ENCODE peak calls at places on chromosome 1, in ten cellular contexts. One of them, this sample, is unnamed.

GRCh38 chr1:235045034-235045690 is 83.5 kb downstream of the TOMM20 start:
- DNase-seq in body of pancreas: no peak
- DNase-seq in PC-9: no peak
- DNase-seq in bronchial epithelial cell: no peak
- DNase-seq in lower lobe of right lung: peak; percentile 27
- DNase-seq in heart left ventricle: no peak
- DNase-seq in tibial artery: no peak
- DNase-seq in BJ: no peak
- DNase-seq in AG09309: no peak
- DNase-seq in kidney epithelial cell: no peak
- DNase-seq in this sample: no peak

GRCh38 chr1:1083181-1084027 is 9.3 kb upstream of the RNF223 start:
- DNase-seq in bronchial epithelial cell: no peak
- DNase-seq in BJ: no peak
- DNase-seq in heart left ventricle: peak; percentile 17
- DNase-seq in PC-9: no peak
- DNase-seq in tibial artery: peak; percentile 17
- DNase-seq in lower lobe of right lung: peak; percentile 42
- DNase-seq in kidney epithelial cell: no peak
- DNase-seq in body of pancreas: no peak
- DNase-seq in AG09309: no peak
- DNase-seq in this sample: no peak

GRCh38 chr1:162854245-162854860 is 6.6 kb downstream of the CCDC190 start:
- DNase-seq in kidney epithelial cell: no peak
- DNase-seq in heart left ventricle: peak; percentile 52
- DNase-seq in tibial artery: peak; percentile 54
- DNase-seq in body of pancreas: peak; percentile 73
- DNase-seq in BJ: peak; percentile 19
- DNase-seq in lower lobe of right lung: peak; percentile 50
- DNase-seq in bronchial epithelial cell: peak; percentile 77
- DNase-seq in PC-9: peak; percentile 60
- DNase-seq in AG09309: peak; percentile 28
- DNase-seq in this sample: peak; percentile 65

GRCh38 chr1:94792876-94793605 is 27.1 kb upstream of the SLC44A3 start:
- DNase-seq in kidney epithelial cell: no peak
- DNase-seq in lower lobe of right lung: no peak
- DNase-seq in PC-9: no peak
- DNase-seq in AG09309: peak; percentile 66
- DNase-seq in bronchial epithelial cell: no peak
- DNase-seq in tibial artery: peak; percentile 55
- DNase-seq in body of pancreas: no peak
- DNase-seq in BJ: peak; percentile 84
- DNase-seq in heart left ventricle: no peak
- DNase-seq in this sample: no peak

GRCh38 chr1:12314328-12314903 is 84.6 kb downstream of the VPS13D start:
- DNase-seq in AG09309: no peak
- DNase-seq in body of pancreas: no peak
- DNase-seq in tibial artery: no peak
- DNase-seq in lower lobe of right lung: no peak
- DNase-seq in kidney epithelial cell: no peak
- DNase-seq in BJ: no peak
- DNase-seq in bronchial epithelial cell: peak; percentile 10
- DNase-seq in PC-9: no peak
- DNase-seq in heart left ventricle: no peak
- DNase-seq in this sample: no peak

GRCh38 chr1:230087722-230088115 is 20.7 kb downstream of the GALNT2 start:
- DNase-seq in lower lobe of right lung: no peak
- DNase-seq in bronchial epithelial cell: no peak
- DNase-seq in PC-9: no peak
- DNase-seq in body of pancreas: no peak
- DNase-seq in BJ: no peak
- DNase-seq in tibial artery: no peak
- DNase-seq in AG09309: no peak
- DNase-seq in kidney epithelial cell: no peak
- DNase-seq in heart left ventricle: no peak
- DNase-seq in this sample: no peak

GRCh38 chr1:154407866-154408777 is 3.0 kb downstream of the IL6R start:
- DNase-seq in AG09309: no peak
- DNase-seq in PC-9: no peak
- DNase-seq in tibial artery: no peak
- DNase-seq in kidney epithelial cell: no peak
- DNase-seq in BJ: no peak
- DNase-seq in bronchial epithelial cell: no peak
- DNase-seq in lower lobe of right lung: peak; percentile 40
- DNase-seq in heart left ventricle: no peak
- DNase-seq in body of pancreas: peak; percentile 25
- DNase-seq in this sample: peak; percentile 56

GRCh38 chr1:74674278-74675048 is 871 bp upstream of the ERICH3 start:
- DNase-seq in AG09309: no peak
- DNase-seq in body of pancreas: no peak
- DNase-seq in kidney epithelial cell: no peak
- DNase-seq in PC-9: no peak
- DNase-seq in heart left ventricle: no peak
- DNase-seq in lower lobe of right lung: no peak
- DNase-seq in bronchial epithelial cell: no peak
- DNase-seq in tibial artery: no peak
- DNase-seq in BJ: no peak
- DNase-seq in this sample: no peak

GRCh38 chr1:187654635-187655034 is 825.9 kb downstream of the PLA2G4A start:
- DNase-seq in kidney epithelial cell: no peak
- DNase-seq in body of pancreas: no peak
- DNase-seq in lower lobe of right lung: no peak
- DNase-seq in BJ: no peak
- DNase-seq in AG09309: no peak
- DNase-seq in PC-9: no peak
- DNase-seq in bronchial epithelial cell: peak; percentile 38
- DNase-seq in tibial artery: no peak
- DNase-seq in heart left ventricle: no peak
- DNase-seq in this sample: no peak

GRCh38 chr1:116404699-116405098 is 31.7 kb downstream of the ATP1A1 start:
- DNase-seq in AG09309: no peak
- DNase-seq in body of pancreas: no peak
- DNase-seq in BJ: no peak
- DNase-seq in lower lobe of right lung: no peak
- DNase-seq in tibial artery: no peak
- DNase-seq in heart left ventricle: no peak
- DNase-seq in kidney epithelial cell: no peak
- DNase-seq in PC-9: no peak
- DNase-seq in bronchial epithelial cell: peak; percentile 96
- DNase-seq in this sample: no peak

DNA sequence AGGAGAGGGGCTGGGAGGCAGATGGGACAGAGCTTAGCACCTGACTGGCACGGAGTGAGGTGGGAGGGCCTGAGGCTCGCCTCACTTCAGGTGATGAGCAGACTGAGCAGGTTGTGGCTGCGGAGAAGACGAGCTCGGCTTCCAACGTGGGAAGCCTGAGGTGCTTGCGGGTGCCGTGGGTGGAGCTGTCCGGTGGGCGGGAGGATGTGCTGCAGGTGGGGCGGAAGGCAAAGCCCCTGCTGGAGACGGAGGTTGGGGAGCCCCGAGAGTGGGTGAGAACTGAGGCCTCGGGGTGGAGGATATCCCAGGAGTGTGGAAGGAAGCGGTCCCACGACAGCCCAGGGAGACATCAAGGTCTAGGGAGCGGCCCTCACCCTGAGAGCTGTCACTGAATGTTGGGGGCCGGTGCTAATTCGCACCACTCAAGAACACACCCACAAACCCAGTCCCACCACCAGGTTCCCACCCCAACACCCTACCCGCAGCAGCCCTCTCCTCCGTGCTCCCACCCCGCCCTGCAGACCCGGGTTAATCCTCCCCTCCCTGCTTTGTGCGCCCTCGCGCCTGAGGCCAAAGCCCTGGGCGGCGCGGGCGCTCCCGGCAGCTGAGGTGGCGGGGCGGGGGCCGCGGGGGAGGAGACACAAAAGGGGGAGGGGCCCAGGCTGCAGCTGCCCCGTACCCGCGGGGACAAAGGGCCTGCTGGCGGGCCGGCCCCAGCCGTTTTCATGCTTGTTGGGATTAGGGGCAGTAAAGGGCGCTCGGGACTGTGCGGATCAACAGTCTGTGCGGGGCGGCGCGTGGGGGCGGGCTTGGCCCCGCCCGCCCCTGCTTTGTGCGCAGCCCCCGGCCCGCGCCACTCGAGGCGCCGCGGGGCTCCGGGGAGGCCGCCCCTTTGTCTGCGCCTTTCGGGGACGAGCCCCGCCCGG is 11.2 kb downstream of the C1orf216 start:
- DNase-seq in AG09309: no peak
- DNase-seq in PC-9: peak; percentile 47
- DNase-seq in kidney epithelial cell: no peak
- DNase-seq in heart left ventricle: no peak
- DNase-seq in tibial artery: no peak
- DNase-seq in bronchial epithelial cell: no peak
- DNase-seq in body of pancreas: peak; percentile 32
- DNase-seq in BJ: no peak
- DNase-seq in lower lobe of right lung: no peak
- DNase-seq in this sample: no peak
- H3K4me3 ChIP-seq in AG09309: peak overlapping the region; percentile 47
- H3K4me3 ChIP-seq in PC-9: peak overlapping the region; percentile 42
- H3K4me3 ChIP-seq in kidney epithelial cell: peak overlapping the region; percentile 41
- H3K4me3 ChIP-seq in heart left ventricle: peak overlapping the region; percentile 34
- H3K4me3 ChIP-seq in tibial artery: peak overlapping the region; percentile 28
- H3K4me3 ChIP-seq in bronchial epithelial cell: peak overlapping the region; percentile 14
- H3K4me3 ChIP-seq in body of pancreas: no peak overlapping the region
- H3K4me3 ChIP-seq in BJ: peak overlapping the region; percentile 46
- H3K4me3 ChIP-seq in lower lobe of right lung: peak overlapping the region; percentile 50
- H3K4me3 ChIP-seq in this sample: no peak overlapping the region

GRCh38 chr1:22039594-22040347 is 12.7 kb upstream of the CDC42 start:
- DNase-seq in heart left ventricle: peak; percentile 75
- DNase-seq in kidney epithelial cell: no peak
- DNase-seq in body of pancreas: peak; percentile 77
- DNase-seq in AG09309: no peak
- DNase-seq in bronchial epithelial cell: peak; percentile 73
- DNase-seq in PC-9: peak; percentile 66
- DNase-seq in lower lobe of right lung: peak; percentile 87
- DNase-seq in BJ: no peak
- DNase-seq in tibial artery: peak; percentile 43
- DNase-seq in this sample: no peak
- TF ChIP-seq CTCF in heart left ventricle: no peak
- TF ChIP-seq CTCF in kidney epithelial cell: no peak
- TF ChIP-seq CTCF in body of pancreas: no peak
- TF ChIP-seq CTCF in AG09309: no peak
- TF ChIP-seq CTCF in bronchial epithelial cell: peak; percentile 8
- TF ChIP-seq CTCF in PC-9: no peak
- TF ChIP-seq CTCF in lower lobe of right lung: no peak
- TF ChIP-seq CTCF in BJ: peak; percentile 5
- TF ChIP-seq CTCF in tibial artery: no peak
- TF ChIP-seq CTCF in this sample: no peak

GRCh38 chr1:109299087-109299983 is 7.5 kb downstream of the MYBPHL start:
- DNase-seq in AG09309: peak; percentile 54
- DNase-seq in heart left ventricle: peak; percentile 88
- DNase-seq in body of pancreas: peak; percentile 28
- DNase-seq in bronchial epithelial cell: peak; percentile 77
- DNase-seq in PC-9: peak; percentile 42
- DNase-seq in kidney epithelial cell: peak; percentile 44
- DNase-seq in BJ: peak; percentile 61
- DNase-seq in tibial artery: no peak
- DNase-seq in lower lobe of right lung: no peak
- DNase-seq in this sample: peak; percentile 27

GRCh38 chr1:109300650-109301151 is 6.1 kb downstream of the MYBPHL start:
- DNase-seq in kidney epithelial cell: no peak
- DNase-seq in tibial artery: no peak
- DNase-seq in heart left ventricle: no peak
- DNase-seq in body of pancreas: no peak
- DNase-seq in AG09309: no peak
- DNase-seq in BJ: no peak
- DNase-seq in lower lobe of right lung: no peak
- DNase-seq in bronchial epithelial cell: no peak
- DNase-seq in PC-9: no peak
- DNase-seq in this sample: no peak

GRCh38 chr1:109299984-109300343 is 6.8 kb downstream of the MYBPHL start:
- DNase-seq in lower lobe of right lung: no peak
- DNase-seq in tibial artery: no peak
- DNase-seq in body of pancreas: no peak
- DNase-seq in bronchial epithelial cell: no peak
- DNase-seq in BJ: no peak
- DNase-seq in PC-9: no peak
- DNase-seq in kidney epithelial cell: no peak
- DNase-seq in AG09309: no peak
- DNase-seq in heart left ventricle: no peak
- DNase-seq in this sample: no peak

GRCh38 chr1:109296782-109297181 is 10.0 kb downstream of the MYBPHL start:
- DNase-seq in AG09309: no peak
- DNase-seq in BJ: no peak
- DNase-seq in heart left ventricle: no peak
- DNase-seq in tibial artery: no peak
- DNase-seq in body of pancreas: no peak
- DNase-seq in PC-9: no peak
- DNase-seq in bronchial epithelial cell: peak; percentile 64
- DNase-seq in kidney epithelial cell: no peak
- DNase-seq in lower lobe of right lung: no peak
- DNase-seq in this sample: no peak

DNA sequence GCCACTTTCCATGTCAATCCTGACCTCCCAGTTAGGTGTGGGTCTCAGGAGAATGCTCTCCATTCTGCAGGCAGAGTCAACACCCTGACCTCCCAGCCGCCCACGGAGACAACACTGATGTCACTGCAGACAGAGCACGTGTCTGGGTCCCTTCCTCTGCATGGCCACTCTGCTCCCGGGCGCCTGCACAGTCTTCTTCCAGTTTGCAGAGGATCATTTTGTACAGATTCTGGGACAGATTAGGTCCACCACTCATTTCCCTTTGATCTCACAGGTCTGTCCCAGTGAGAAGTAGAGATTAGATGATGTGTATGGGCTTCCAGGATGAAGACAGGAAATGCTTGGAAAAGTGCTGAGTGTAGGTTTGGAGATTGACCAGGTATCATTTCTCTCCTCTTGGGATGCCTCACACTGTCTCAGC is 8.1 kb downstream of the MYBPHL start:
- DNase-seq in PC-9: no peak
- DNase-seq in heart left ventricle: peak; percentile 73
- DNase-seq in BJ: no peak
- DNase-seq in body of pancreas: peak; percentile 38
- DNase-seq in lower lobe of right lung: peak; percentile 70
- DNase-seq in tibial artery: no peak
- DNase-seq in kidney epithelial cell: no peak
- DNase-seq in bronchial epithelial cell: peak; percentile 46
- DNase-seq in AG09309: no peak
- DNase-seq in this sample: no peak
- H3K4me3 ChIP-seq in PC-9: no peak overlapping the region
- H3K4me3 ChIP-seq in heart left ventricle: no peak overlapping the region
- H3K4me3 ChIP-seq in BJ: no peak overlapping the region
- H3K4me3 ChIP-seq in body of pancreas: no peak overlapping the region
- H3K4me3 ChIP-seq in lower lobe of right lung: no peak overlapping the region
- H3K4me3 ChIP-seq in tibial artery: no peak overlapping the region
- H3K4me3 ChIP-seq in kidney epithelial cell: no peak overlapping the region
- H3K4me3 ChIP-seq in bronchial epithelial cell: no peak overlapping the region
- H3K4me3 ChIP-seq in AG09309: no peak overlapping the region
- H3K4me3 ChIP-seq in this sample: no peak overlapping the region

GRCh38 chr1:216960716-216961115 is 237.5 kb upstream of the ESRRG start:
- DNase-seq in AG09309: no peak
- DNase-seq in kidney epithelial cell: no peak
- DNase-seq in heart left ventricle: no peak
- DNase-seq in lower lobe of right lung: no peak
- DNase-seq in tibial artery: no peak
- DNase-seq in PC-9: no peak
- DNase-seq in BJ: no peak
- DNase-seq in body of pancreas: no peak
- DNase-seq in bronchial epithelial cell: no peak
- DNase-seq in this sample: no peak

GRCh38 chr1:216958569-216958968 is 235.3 kb upstream of the ESRRG start:
- DNase-seq in lower lobe of right lung: no peak
- DNase-seq in PC-9: no peak
- DNase-seq in body of pancreas: no peak
- DNase-seq in heart left ventricle: no peak
- DNase-seq in BJ: no peak
- DNase-seq in bronchial epithelial cell: no peak
- DNase-seq in AG09309: no peak
- DNase-seq in tibial artery: no peak
- DNase-seq in kidney epithelial cell: no peak
- DNase-seq in this sample: no peak

GRCh38 chr1:216961516-216961915 is 238.3 kb upstream of the ESRRG start:
- DNase-seq in tibial artery: no peak
- DNase-seq in bronchial epithelial cell: peak; percentile 27
- DNase-seq in PC-9: no peak
- DNase-seq in BJ: no peak
- DNase-seq in body of pancreas: no peak
- DNase-seq in AG09309: no peak
- DNase-seq in kidney epithelial cell: no peak
- DNase-seq in heart left ventricle: no peak
- DNase-seq in lower lobe of right lung: no peak
- DNase-seq in this sample: peak; percentile 1
- TF ChIP-seq CTCF in tibial artery: no peak
- TF ChIP-seq CTCF in bronchial epithelial cell: no peak
- TF ChIP-seq CTCF in PC-9: peak; percentile 28
- TF ChIP-seq CTCF in BJ: no peak
- TF ChIP-seq CTCF in body of pancreas: no peak
- TF ChIP-seq CTCF in AG09309: no peak
- TF ChIP-seq CTCF in kidney epithelial cell: no peak
- TF ChIP-seq CTCF in heart left ventricle: no peak
- TF ChIP-seq CTCF in lower lobe of right lung: no peak
- TF ChIP-seq CTCF in this sample: peak; percentile 59

This sample was measured in LNCaP clone FGC.